ENCODE peak calls at places on chromosomes 2 and 18, in six cellular contexts. H is GM23338, X is ascending aorta, G is adrenal gland, Q is astrocyte of the spinal cord, S is SK-N-SH. V is an unnamed sample.

GRCh38 chr18:73645175-73645715 is 502.4 kb downstream of the FBXO15 start:
- DNase-seq in H (no peak), X (no peak), G (no peak), Q (peak; percentile 32), S (no peak), V (no peak)

GRCh38 chr2:106991866-106992265 is 105.9 kb upstream of the ST6GAL2 start:
- DNase-seq in H (no peak), X (no peak), G (no peak), Q (no peak), S (no peak), V (no peak)

GRCh38 chr2:223642496-223642895 is 40.3 kb upstream of the SCG2 start:
- DNase-seq in H (no peak), X (no peak), G (no peak), Q (no peak), S (no peak), V (no peak)

GRCh38 chr18:13703899-13704298 is 22.5 kb downstream of the FAM210A start:
- DNase-seq in H (peak; percentile 49), X (no peak), G (no peak), Q (peak; percentile 43), S (no peak), V (no peak)

GRCh38 chr2:178306351-178307073 is 112.2 kb downstream of the OSBPL6 start:
- DNase-seq in H (peak; percentile 84), X (no peak), G (peak; percentile 41), Q (peak; percentile 14), S (peak; percentile 47), V (peak; percentile 33)

GRCh38 chr2:238946586-238947242 is 98.8 kb downstream of the TWIST2 start:
- DNase-seq in H (no peak), X (no peak), G (no peak), Q (no peak), S (no peak), V (no peak)

GRCh38 chr18:5530623-5531022 is 13.2 kb downstream of the EPB41L3 start:
- DNase-seq in H (no peak), X (no peak), G (no peak), Q (no peak), S (no peak), V (no peak)

GRCh38 chr2:126776255-126776654 is 120.3 kb downstream of the GYPC start:
- DNase-seq in H (no peak), X (no peak), G (peak; percentile 18), Q (no peak), S (no peak), V (no peak)

GRCh38 chr2:153935511-153935910 is 63.8 kb downstream of the GALNT13 start:
- DNase-seq in H (no peak), X (no peak), G (no peak), Q (no peak), S (no peak), V (no peak)

GRCh38 chr2:108236676-108237335 is 3.0 kb upstream of the SULT1C3 start:
- DNase-seq in H (peak; percentile 21), X (no peak), G (no peak), Q (no peak), S (no peak), V (no peak)

GRCh38 chr18:72652990-72653593 is 109.0 kb upstream of the CBLN2 start:
- DNase-seq in H (peak; percentile 80), X (no peak), G (no peak), Q (peak; percentile 23), S (peak; percentile 61), V (peak; percentile 13)

DNA sequence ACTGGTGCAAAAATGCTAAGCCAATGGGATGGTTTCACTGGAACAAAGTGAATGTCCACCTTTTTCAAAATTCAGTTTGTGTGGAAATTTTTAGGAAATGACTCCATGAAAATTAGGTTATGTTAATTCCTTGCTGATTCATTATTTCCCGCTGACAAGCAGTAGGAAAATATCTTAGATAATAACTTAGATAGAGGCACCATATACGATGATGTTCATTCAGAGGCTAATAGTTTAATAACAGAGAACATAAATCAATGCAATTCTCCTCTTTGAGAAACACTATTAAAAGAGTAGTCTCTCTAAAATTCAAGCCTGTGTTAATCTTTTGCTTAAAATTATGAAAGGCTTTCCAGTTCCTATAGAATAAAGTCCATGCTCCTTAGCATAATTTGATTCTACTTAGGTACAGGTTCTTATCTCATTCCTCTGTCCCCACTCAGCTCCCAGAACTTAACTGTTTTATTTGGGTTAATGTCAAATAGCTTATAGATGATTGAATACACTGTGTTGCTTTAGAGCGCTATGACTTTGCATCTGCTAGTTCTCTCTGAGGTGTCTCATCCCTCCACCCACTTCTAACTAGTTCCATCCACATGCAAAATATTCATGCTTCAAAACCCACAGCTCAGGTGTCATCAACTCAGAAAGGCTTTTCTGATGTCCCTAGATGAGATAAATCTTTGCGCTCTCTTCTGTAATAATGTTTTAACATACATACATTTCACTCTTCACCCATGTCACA is 503.6 kb downstream of the ERBB4 start:
- DNase-seq in H (no peak), X (no peak), G (no peak), Q (no peak), S (no peak), V (no peak)
- H3K4me3 ChIP-seq in H (no peak overlapping the region), X (no peak overlapping the region), G (no peak overlapping the region), Q (no peak overlapping the region), S (no peak overlapping the region), V (no peak overlapping the region)

DNA sequence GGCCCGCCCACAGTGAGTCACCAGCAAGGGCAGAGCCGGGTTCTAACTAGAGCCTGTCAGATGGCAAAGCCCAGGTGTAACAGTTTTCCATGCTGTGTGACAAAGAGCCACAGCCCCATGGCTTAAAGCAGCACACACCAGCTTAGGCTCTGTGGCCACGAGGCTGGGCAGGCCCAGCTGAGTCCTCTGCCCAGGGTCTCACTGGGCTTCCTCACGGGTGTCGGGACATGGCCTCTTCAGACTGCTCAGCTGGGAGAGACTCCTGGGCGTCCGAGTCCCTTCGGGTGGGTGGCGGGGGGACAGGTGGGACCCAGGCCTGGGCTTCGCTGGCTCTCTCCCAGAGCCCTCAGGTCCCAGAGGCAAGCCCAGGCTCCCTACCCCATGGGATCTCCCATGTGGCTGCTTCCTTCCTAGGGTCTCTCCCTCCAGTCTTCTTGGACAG is 108.5 kb upstream of the OTOS start:
- DNase-seq in H (no peak), X (no peak), G (no peak), Q (no peak), S (peak; percentile 12), V (no peak)
- H3K4me3 ChIP-seq in H (no peak overlapping the region), X (no peak overlapping the region), G (no peak overlapping the region), Q (no peak overlapping the region), S (no peak overlapping the region), V (no peak overlapping the region)

GRCh38 chr18:9466911-9467310 is 8.4 kb upstream of the RALBP1 start:
- DNase-seq in H (no peak), X (no peak), G (no peak), Q (no peak), S (no peak), V (no peak)
- H3K4me3 ChIP-seq in H (no peak overlapping the region), X (no peak overlapping the region), G (no peak overlapping the region), Q (no peak overlapping the region), S (no peak overlapping the region), V (no peak overlapping the region)

GRCh38 chr18:8052237-8052701 is 485.2 kb downstream of the PTPRM start:
- DNase-seq in H (peak; percentile 10), X (no peak), G (no peak), Q (peak; percentile 27), S (no peak), V (no peak)
- H3K4me3 ChIP-seq in H (no peak overlapping the region), X (no peak overlapping the region), G (no peak overlapping the region), Q (no peak overlapping the region), S (no peak overlapping the region), V (no peak overlapping the region)

GRCh38 chr2:120576509-120577474 is 158.9 kb upstream of the GLI2 start:
- DNase-seq in H (peak; percentile 49), X (no peak), G (no peak), Q (no peak), S (peak; percentile 71), V (no peak)
- H3K4me3 ChIP-seq in H (peak overlapping the region; percentile 50), X (peak overlapping the region; percentile 60), G (no peak overlapping the region), Q (no peak overlapping the region), S (no peak overlapping the region), V (no peak overlapping the region)

GRCh38 chr2:25132296-25132630 is 36.1 kb downstream of the POMC start:
- DNase-seq in H (no peak), X (no peak), G (no peak), Q (no peak), S (no peak), V (no peak)
- H3K4me3 ChIP-seq in H (peak overlapping the region; percentile 57), X (peak overlapping the region; percentile 58), G (no peak overlapping the region), Q (no peak overlapping the region), S (no peak overlapping the region), V (no peak overlapping the region)

V was measured in K562.